ENCODE peak calls at places on chromosomes 5 and 9, in seven cellular contexts. E is amniotic stem cell, J is mucosa of gallbladder, N is NCI-H2081, R is EL, C is head of caudate nucleus, B is tibial nerve. W is an unnamed sample.
A peak's percentile ranks its signal among the peaks of the same experiment; 100 is the strongest.

GRCh38 chr5:321233-321725 is at the start of gene AHRR:
- DNase-seq in E (peak; percentile 67), J (peak; percentile 52), N (peak; percentile 89), R (peak; percentile 81), C (no peak), B (no peak), W (no peak)

GRCh38 chr5:61332369-61332745 is 299 bp downstream of the ZSWIM6 start:
- DNase-seq in E (no peak), J (peak; percentile 36), N (peak; percentile 43), R (peak; percentile 37), C (no peak), B (no peak), W (peak; percentile 17)

GRCh38 chr9:20558609-20559016 is 63.7 kb downstream of the MLLT3 start:
- DNase-seq in E (peak; percentile 51), J (no peak), N (no peak), R (peak; percentile 87), C (no peak), B (no peak), W (no peak)

GRCh38 chr5:174229640-174230350 is 184.3 kb downstream of the NSG2 start:
- DNase-seq in E (no peak), J (no peak), N (no peak), R (peak; percentile 62), C (no peak), B (no peak), W (no peak)

GRCh38 chr5:57626703-57627102 is 144.1 kb upstream of the ACTBL2 start:
- DNase-seq in E (no peak), J (no peak), N (no peak), R (no peak), C (no peak), B (no peak), W (no peak)

GRCh38 chr5:7272408-7272807 is 123.5 kb upstream of the ADCY2 start:
- DNase-seq in E (no peak), J (no peak), N (no peak), R (no peak), C (no peak), B (no peak), W (no peak)

GRCh38 chr9:99057665-99058625 is 47.0 kb upstream of the TGFBR1 start:
- DNase-seq in E (no peak), J (peak; percentile 61), N (no peak), R (peak; percentile 90), C (peak; percentile 25), B (no peak), W (no peak)

GRCh38 chr9:133715866-133716563 is 22.1 kb downstream of the SARDH start:
- DNase-seq in E (no peak), J (no peak), N (peak; percentile 54), R (peak; percentile 72), C (no peak), B (no peak), W (peak; percentile 7)

GRCh38 chr5:29498412-29498811 is 1695.1 kb upstream of the CDH6 start:
- DNase-seq in E (no peak), J (no peak), N (no peak), R (no peak), C (no peak), B (no peak), W (no peak)